ENCODE peak calls at places on chromosome 15, in six cellular contexts. P is neural crest cell; N is mesothelial cell of epicardium; U is activated T-helper 1 cell treated with anti-CD3 and anti-CD28 coated beads, Interleukin-2, amount 50 U/mL, for 16 hours; I is NB4; L is stimulated activated CD4-positive, alpha-beta T cell treated with anti-CD3 and anti-CD28 coated beads, Interleukin-12 subunit alpha, Interleukin-12 subunit beta, amount 100 ng/mL, for 4 hours. T is an unnamed sample.

GRCh38 chr15:70054884-70055387 is 42.8 kb downstream of the TLE3 start:
- DNase-seq in P (no peak), N (peak), U (no peak), I (no peak), L (no peak), T (no peak)

GRCh38 chr15:67201136-67201535 is 53.3 kb downstream of the AAGAB start:
- DNase-seq in P (no peak), N (no peak), U (no peak), I (no peak), L (no peak), T (peak)

GRCh38 chr15:74175271-74176191 is 2.0 kb downstream of the ISLR start:
- DNase-seq in P (no peak), N (peak), U (no peak), I (no peak), L (no peak), T (no peak)

GRCh38 chr15:88878720-88879184 is 16.6 kb downstream of the HAPLN3 start:
- DNase-seq in P (peak), N (no peak), U (no peak), I (peak), L (peak), T (peak)

GRCh38 chr15:40002295-40002694 is 36.7 kb downstream of the SRP14 start:
- DNase-seq in P (no peak), N (no peak), U (no peak), I (no peak), L (no peak), T (no peak)

GRCh38 chr15:49313650-49314049 is 109.4 kb upstream of the FGF7 start:
- DNase-seq in P (no peak), N (no peak), U (no peak), I (no peak), L (no peak), T (no peak)

GRCh38 chr15:20358066-20358780 is 183.4 kb downstream of the GOLGA6L6 start:
- DNase-seq in P (no peak), N (peak), U (no peak), I (no peak), L (no peak), T (no peak)

GRCh38 chr15:98914626-98915025 is 93.0 kb downstream of the PGPEP1L start:
- DNase-seq in P (no peak), N (no peak), U (no peak), I (no peak), L (no peak), T (no peak)

GRCh38 chr15:53808058-53808703 is 48.7 kb upstream of the WDR72 start:
- DNase-seq in P (no peak), N (no peak), U (no peak), I (no peak), L (no peak), T (peak)

GRCh38 chr15:41292521-41292920 is 39.9 kb downstream of the OIP5 start:
- DNase-seq in P (no peak), N (no peak), U (no peak), I (no peak), L (no peak), T (no peak)

GRCh38 chr15:22960587-22960986 is 19.6 kb downstream of the CYFIP1 start:
- DNase-seq in P (no peak), N (no peak), U (no peak), I (no peak), L (no peak), T (no peak)

GRCh38 chr15:65077981-65078352 is 1.4 kb downstream of the KBTBD13 start:
- DNase-seq in P (peak), N (no peak), U (peak), I (peak), L (peak), T (peak)

GRCh38 chr15:42038401-42038800 is 17.6 kb upstream of the PLA2G4E start:
- DNase-seq in P (no peak), N (no peak), U (no peak), I (no peak), L (no peak), T (no peak)

GRCh38 chr15:33195283-33195682 is 769 bp upstream of the FMN1 start:
- DNase-seq in P (no peak), N (no peak), U (no peak), I (no peak), L (no peak), T (no peak)

GRCh38 chr15:74994236-74994635 is 1.1 kb upstream of the SCAMP5 start:
- DNase-seq in P (no peak), N (no peak), U (no peak), I (no peak), L (no peak), T (no peak)

GRCh38 chr15:49145651-49146609 is 9.5 kb downstream of the COPS2 start:
- DNase-seq in P (peak), N (no peak), U (no peak), I (peak), L (no peak), T (peak)

GRCh38 chr15:42736178-42736792 is 643 bp downstream of the CDAN1 start:
- DNase-seq in P (peak), N (no peak), U (peak), I (peak), L (peak), T (peak)

GRCh38 chr15:24075420-24076089 is 388.4 kb upstream of the NDN start:
- DNase-seq in P (no peak), N (no peak), U (no peak), I (no peak), L (no peak), T (no peak)

GRCh38 chr15:40150163-40150925 is 10.5 kb upstream of the BUB1B start:
- DNase-seq in P (no peak), N (no peak), U (no peak), I (peak), L (no peak), T (peak)

GRCh38 chr15:79916424-79916823 is 19.6 kb upstream of the MTHFS start:
- DNase-seq in P (no peak), N (no peak), U (no peak), I (no peak), L (no peak), T (no peak)

GRCh38 chr15:39747326-39747725 is 35.3 kb downstream of the FSIP1 start:
- DNase-seq in P (no peak), N (no peak), U (no peak), I (no peak), L (no peak), T (no peak)

GRCh38 chr15:70815604-70816003 is 38.4 kb downstream of the LARP6 start:
- DNase-seq in P (no peak), N (no peak), U (no peak), I (no peak), L (no peak), T (no peak)

T was measured in KBM-7.